ENCODE peak calls at places on chromosomes 4 and X, in eight cellular contexts. One of them, this sample, is unnamed.
A peak's percentile ranks its signal among the peaks of the same experiment; 100 is the strongest.

GRCh38 chr4:162392938-162393337 is 229.1 kb upstream of the FSTL5 start:
- DNase-seq in aorta: no peak
- DNase-seq in cardiac fibroblast: no peak
- DNase-seq in DMS 273 treated with DMSO at 0.1 percent for 48 hours: no peak
- DNase-seq in activated naive CD8-positive, alpha-beta T cell treated with anti-CD3 and anti-CD28 coated beads, Interleukin-2, amount 50 U/mL, for 24 hours: no peak
- DNase-seq in lung: no peak
- DNase-seq in choroid plexus epithelial cell: no peak
- DNase-seq in iris pigment epithelial cell: no peak
- DNase-seq in this sample: no peak

GRCh38 chr4:3217771-3218170 is 31.2 kb upstream of the MSANTD1 start:
- DNase-seq in aorta: peak; percentile 36
- DNase-seq in cardiac fibroblast: no peak
- DNase-seq in DMS 273 treated with DMSO at 0.1 percent for 48 hours: no peak
- DNase-seq in activated naive CD8-positive, alpha-beta T cell treated with anti-CD3 and anti-CD28 coated beads, Interleukin-2, amount 50 U/mL, for 24 hours: no peak
- DNase-seq in lung: no peak
- DNase-seq in choroid plexus epithelial cell: no peak
- DNase-seq in iris pigment epithelial cell: no peak
- DNase-seq in this sample: no peak

GRCh38 chrX:38514014-38514854 is 47.1 kb upstream of the TSPAN7 start:
- DNase-seq in aorta: no peak
- DNase-seq in cardiac fibroblast: no peak
- DNase-seq in DMS 273 treated with DMSO at 0.1 percent for 48 hours: peak; percentile 61
- DNase-seq in activated naive CD8-positive, alpha-beta T cell treated with anti-CD3 and anti-CD28 coated beads, Interleukin-2, amount 50 U/mL, for 24 hours: no peak
- DNase-seq in lung: no peak
- DNase-seq in choroid plexus epithelial cell: no peak
- DNase-seq in iris pigment epithelial cell: no peak
- DNase-seq in this sample: no peak

GRCh38 chr4:791866-792630 is 33.9 kb downstream of the CPLX1 start:
- DNase-seq in aorta: no peak
- DNase-seq in cardiac fibroblast: peak; percentile 31
- DNase-seq in DMS 273 treated with DMSO at 0.1 percent for 48 hours: no peak
- DNase-seq in activated naive CD8-positive, alpha-beta T cell treated with anti-CD3 and anti-CD28 coated beads, Interleukin-2, amount 50 U/mL, for 24 hours: peak; percentile 47
- DNase-seq in lung: no peak
- DNase-seq in choroid plexus epithelial cell: no peak
- DNase-seq in iris pigment epithelial cell: peak; percentile 24
- DNase-seq in this sample: no peak

GRCh38 chr4:28682872-28683271 is 1822.2 kb downstream of the STIM2 start:
- DNase-seq in aorta: no peak
- DNase-seq in cardiac fibroblast: no peak
- DNase-seq in DMS 273 treated with DMSO at 0.1 percent for 48 hours: no peak
- DNase-seq in activated naive CD8-positive, alpha-beta T cell treated with anti-CD3 and anti-CD28 coated beads, Interleukin-2, amount 50 U/mL, for 24 hours: no peak
- DNase-seq in lung: no peak
- DNase-seq in choroid plexus epithelial cell: no peak
- DNase-seq in iris pigment epithelial cell: no peak
- DNase-seq in this sample: no peak

GRCh38 chr4:54840992-54841768 is 183.4 kb downstream of the KIT start:
- DNase-seq in aorta: no peak
- DNase-seq in cardiac fibroblast: peak; percentile 40
- DNase-seq in DMS 273 treated with DMSO at 0.1 percent for 48 hours: no peak
- DNase-seq in activated naive CD8-positive, alpha-beta T cell treated with anti-CD3 and anti-CD28 coated beads, Interleukin-2, amount 50 U/mL, for 24 hours: no peak
- DNase-seq in lung: no peak
- DNase-seq in choroid plexus epithelial cell: peak; percentile 26
- DNase-seq in iris pigment epithelial cell: no peak
- DNase-seq in this sample: no peak

GRCh38 chr4:73908965-73909364 is 39.8 kb downstream of the CXCL1 start:
- DNase-seq in aorta: no peak
- DNase-seq in cardiac fibroblast: no peak
- DNase-seq in DMS 273 treated with DMSO at 0.1 percent for 48 hours: no peak
- DNase-seq in activated naive CD8-positive, alpha-beta T cell treated with anti-CD3 and anti-CD28 coated beads, Interleukin-2, amount 50 U/mL, for 24 hours: no peak
- DNase-seq in lung: no peak
- DNase-seq in choroid plexus epithelial cell: no peak
- DNase-seq in iris pigment epithelial cell: no peak
- DNase-seq in this sample: no peak

GRCh38 chr4:128725405-128725804 is 84.1 kb upstream of the JADE1 start:
- DNase-seq in aorta: no peak
- DNase-seq in cardiac fibroblast: no peak
- DNase-seq in DMS 273 treated with DMSO at 0.1 percent for 48 hours: no peak
- DNase-seq in activated naive CD8-positive, alpha-beta T cell treated with anti-CD3 and anti-CD28 coated beads, Interleukin-2, amount 50 U/mL, for 24 hours: no peak
- DNase-seq in lung: no peak
- DNase-seq in choroid plexus epithelial cell: no peak
- DNase-seq in iris pigment epithelial cell: no peak
- DNase-seq in this sample: no peak

GRCh38 chrX:1487401-1487800 is 34.7 kb upstream of the ASMTL start:
- DNase-seq in aorta: no peak
- DNase-seq in cardiac fibroblast: no peak
- DNase-seq in DMS 273 treated with DMSO at 0.1 percent for 48 hours: no peak
- DNase-seq in activated naive CD8-positive, alpha-beta T cell treated with anti-CD3 and anti-CD28 coated beads, Interleukin-2, amount 50 U/mL, for 24 hours: peak; percentile 0
- DNase-seq in lung: no peak
- DNase-seq in choroid plexus epithelial cell: no peak
- DNase-seq in iris pigment epithelial cell: no peak
- DNase-seq in this sample: no peak

GRCh38 chr4:138938371-138938699 is 77.2 kb upstream of the NOCT start:
- DNase-seq in aorta: no peak
- DNase-seq in cardiac fibroblast: peak; percentile 76
- DNase-seq in DMS 273 treated with DMSO at 0.1 percent for 48 hours: peak; percentile 2
- DNase-seq in activated naive CD8-positive, alpha-beta T cell treated with anti-CD3 and anti-CD28 coated beads, Interleukin-2, amount 50 U/mL, for 24 hours: no peak
- DNase-seq in lung: no peak
- DNase-seq in choroid plexus epithelial cell: peak; percentile 79
- DNase-seq in iris pigment epithelial cell: peak; percentile 62
- DNase-seq in this sample: peak; percentile 22

GRCh38 chr4:42607011-42607726 is 49.7 kb downstream of the ATP8A1 start:
- DNase-seq in aorta: no peak
- DNase-seq in cardiac fibroblast: no peak
- DNase-seq in DMS 273 treated with DMSO at 0.1 percent for 48 hours: no peak
- DNase-seq in activated naive CD8-positive, alpha-beta T cell treated with anti-CD3 and anti-CD28 coated beads, Interleukin-2, amount 50 U/mL, for 24 hours: no peak
- DNase-seq in lung: no peak
- DNase-seq in choroid plexus epithelial cell: no peak
- DNase-seq in iris pigment epithelial cell: no peak
- DNase-seq in this sample: no peak

GRCh38 chr4:89253306-89253705 is 54.3 kb downstream of the GPRIN3 start:
- DNase-seq in aorta: no peak
- DNase-seq in cardiac fibroblast: no peak
- DNase-seq in DMS 273 treated with DMSO at 0.1 percent for 48 hours: no peak
- DNase-seq in activated naive CD8-positive, alpha-beta T cell treated with anti-CD3 and anti-CD28 coated beads, Interleukin-2, amount 50 U/mL, for 24 hours: no peak
- DNase-seq in lung: no peak
- DNase-seq in choroid plexus epithelial cell: no peak
- DNase-seq in iris pigment epithelial cell: no peak
- DNase-seq in this sample: no peak

This sample was measured in GM13977.